ENCODE peak calls at places on chromosome 12, in six cellular contexts. E, B, Q, M, H and Y are unnamed samples.

GRCh38 chr12:74365178-74365964 is 172.3 kb upstream of the ATXN7L3B start:
- DNase-seq in E (no peak), B (no peak), Q (peak), M (no peak), H (no peak), Y (no peak)

GRCh38 chr12:39402922-39403321 is 40.0 kb downstream of the KIF21A start:
- DNase-seq in E (peak), B (no peak), Q (no peak), M (no peak), H (no peak), Y (no peak)

GRCh38 chr12:14525964-14526363 is 41.7 kb downstream of the PLBD1 start:
- DNase-seq in E (no peak), B (no peak), Q (no peak), M (no peak), H (no peak), Y (no peak)

GRCh38 chr12:48972213-48973021 is 882 bp upstream of the WNT10B start:
- DNase-seq in E (no peak), B (no peak), Q (peak), M (no peak), H (no peak), Y (no peak)

GRCh38 chr12:116931665-116932064 is 20.9 kb downstream of the FBXW8 start:
- DNase-seq in E (no peak), B (no peak), Q (no peak), M (no peak), H (no peak), Y (no peak)

GRCh38 chr12:87642245-87642644 is 387.0 kb downstream of the C12orf50 start:
- DNase-seq in E (no peak), B (no peak), Q (no peak), M (no peak), H (no peak), Y (no peak)

GRCh38 chr12:12999959-13000615 is at the start of gene HEBP1:
- DNase-seq in E (peak), B (peak), Q (peak), M (peak), H (peak), Y (peak)

GRCh38 chr12:124681779-124682391 is 114.5 kb upstream of the NCOR2 start:
- DNase-seq in E (peak), B (no peak), Q (no peak), M (peak), H (no peak), Y (no peak)

GRCh38 chr12:107760207-107760816 is 625 bp downstream of the PRDM4 start:
- DNase-seq in E (no peak), B (no peak), Q (peak), M (no peak), H (no peak), Y (peak)

GRCh38 chr12:106248849-106249371 is 1.1 kb upstream of the CKAP4 start:
- DNase-seq in E (peak), B (no peak), Q (no peak), M (no peak), H (no peak), Y (no peak)

GRCh38 chr12:26966842-26967241 is 28.6 kb downstream of the FGFR1OP2 start:
- DNase-seq in E (no peak), B (no peak), Q (no peak), M (no peak), H (no peak), Y (no peak)

GRCh38 chr12:15534322-15534721 is 212.0 kb downstream of the PTPRO start:
- DNase-seq in E (no peak), B (no peak), Q (no peak), M (no peak), H (no peak), Y (no peak)

GRCh38 chr12:22792198-22792597 is 167.2 kb downstream of the ETNK1 start:
- DNase-seq in E (no peak), B (no peak), Q (no peak), M (no peak), H (no peak), Y (no peak)

GRCh38 chr12:27285395-27285794 is 41.3 kb downstream of the STK38L start:
- DNase-seq in E (peak), B (no peak), Q (no peak), M (no peak), H (no peak), Y (no peak)

GRCh38 chr12:132476038-132476414 is 13.9 kb upstream of the FBRSL1 start:
- DNase-seq in E (no peak), B (no peak), Q (no peak), M (no peak), H (no peak), Y (no peak)

GRCh38 chr12:78888583-78888982 is 24.0 kb downstream of the SYT1 start:
- DNase-seq in E (no peak), B (no peak), Q (no peak), M (no peak), H (no peak), Y (no peak)

GRCh38 chr12:13613297-13613696 is 368.1 kb downstream of the GRIN2B start:
- DNase-seq in E (no peak), B (no peak), Q (no peak), M (no peak), H (no peak), Y (no peak)

GRCh38 chr12:124358572-124358971 is 63.7 kb downstream of the RFLNA start:
- DNase-seq in E (no peak), B (no peak), Q (no peak), M (no peak), H (no peak), Y (no peak)

GRCh38 chr12:128928361-128928760 is 75.1 kb downstream of the GLT1D1 start:
- DNase-seq in E (no peak), B (no peak), Q (no peak), M (no peak), H (no peak), Y (no peak)